ENCODE peak calls at places on chromosome 7, in six cellular contexts. D, P, Y, O, X and U are unnamed samples.

GRCh38 chr7:132255898-132256297 is 320.4 kb downstream of the PLXNA4 start:
- DNase-seq in D (no peak), P (no peak), Y (no peak), O (peak), X (peak), U (no peak)

GRCh38 chr7:28807396-28807994 is 150.6 kb downstream of the TRIL start:
- DNase-seq in D (no peak), P (no peak), Y (no peak), O (no peak), X (no peak), U (no peak)

GRCh38 chr7:104018425-104018824 is 29.0 kb upstream of the RELN start:
- DNase-seq in D (no peak), P (no peak), Y (no peak), O (no peak), X (no peak), U (no peak)

GRCh38 chr7:150450491-150450992 is at the start of gene GIMAP8:
- DNase-seq in D (no peak), P (no peak), Y (no peak), O (peak), X (no peak), U (no peak)

GRCh38 chr7:12016439-12016838 is 184.4 kb upstream of the THSD7A start:
- DNase-seq in D (no peak), P (no peak), Y (no peak), O (no peak), X (no peak), U (no peak)

GRCh38 chr7:79425665-79426064 is 27.8 kb downstream of the MAGI2 start:
- DNase-seq in D (no peak), P (no peak), Y (no peak), O (no peak), X (no peak), U (no peak)

GRCh38 chr7:40673285-40673684 is 538.5 kb downstream of the SUGCT start:
- DNase-seq in D (peak), P (no peak), Y (no peak), O (peak), X (peak), U (no peak)

GRCh38 chr7:44286182-44286617 is 39.2 kb downstream of the CAMK2B start:
- DNase-seq in D (no peak), P (no peak), Y (peak), O (no peak), X (no peak), U (peak)

GRCh38 chr7:36487756-36488336 is 98.2 kb downstream of the ANLN start:
- DNase-seq in D (peak), P (no peak), Y (peak), O (peak), X (peak), U (no peak)

GRCh38 chr7:127794135-127794534 is 142.1 kb downstream of the SND1 start:
- DNase-seq in D (no peak), P (no peak), Y (no peak), O (no peak), X (no peak), U (no peak)

GRCh38 chr7:157721468-157722136 is 384.8 kb downstream of the DNAJB6 start:
- DNase-seq in D (no peak), P (no peak), Y (no peak), O (no peak), X (no peak), U (no peak)

GRCh38 chr7:93414574-93414973 is 159.9 kb downstream of the CALCR start:
- DNase-seq in D (no peak), P (no peak), Y (no peak), O (no peak), X (peak), U (no peak)

GRCh38 chr7:2728309-2729042 is 40.5 kb downstream of the AMZ1 start:
- DNase-seq in D (peak), P (no peak), Y (no peak), O (no peak), X (no peak), U (peak)

DNA sequence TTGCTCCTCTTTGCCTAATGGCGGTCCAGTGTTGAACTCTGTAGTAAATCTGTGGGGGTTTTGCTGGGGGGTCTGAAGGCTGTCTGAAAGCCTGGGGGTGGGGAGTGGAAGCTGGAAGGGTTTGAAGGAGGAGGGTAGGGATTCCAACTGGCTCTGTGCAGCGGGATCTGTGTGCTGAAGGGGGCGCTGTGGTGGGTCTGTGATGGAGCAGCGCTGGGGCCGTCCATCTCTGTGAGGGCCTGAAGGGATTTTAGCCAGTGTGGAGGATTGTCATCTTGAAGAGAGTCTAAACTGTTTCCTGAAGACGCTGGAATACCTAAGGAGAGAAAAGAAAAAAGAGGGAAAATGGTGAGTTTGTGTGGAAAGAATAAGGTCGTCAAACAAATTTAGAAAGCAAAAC is 129.2 kb downstream of the STRA8 start:
- DNase-seq in D (no peak), P (no peak), Y (no peak), O (no peak), X (no peak), U (no peak)
- TF ChIP-seq CTCF in D (peak), P (peak), Y (no peak), O (no peak), X (peak), U (no peak)

DNA sequence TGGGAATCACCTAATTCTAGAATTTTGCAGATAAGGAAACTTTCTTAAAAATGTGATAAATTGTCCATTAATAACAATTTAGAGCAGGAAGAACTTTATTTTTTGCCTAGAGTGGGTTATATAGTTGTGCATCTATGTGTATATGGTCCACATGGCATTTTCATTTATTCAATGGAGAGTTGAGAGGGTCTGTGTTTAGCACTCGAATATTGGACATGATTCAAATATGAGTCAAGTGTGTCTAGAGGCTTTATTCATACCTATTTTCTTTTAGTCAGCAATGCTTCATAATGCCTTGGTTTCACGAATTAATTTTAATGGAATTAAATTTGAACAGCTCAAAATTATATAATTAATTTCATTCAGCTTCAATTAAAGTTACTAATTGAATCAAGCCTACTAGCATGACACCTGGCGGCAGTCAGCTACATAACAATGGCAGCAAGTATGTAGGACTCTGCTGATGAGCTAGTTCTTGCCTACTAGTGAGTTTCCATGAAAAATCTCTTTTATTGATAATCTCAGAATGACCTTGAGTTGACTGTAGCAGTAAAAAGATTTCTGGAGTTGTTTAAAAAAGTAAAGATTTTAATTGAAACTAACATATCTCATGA is 17.7 kb downstream of the MDFIC start:
- DNase-seq in D (no peak), P (no peak), Y (no peak), O (no peak), X (no peak), U (no peak)
- TF ChIP-seq CTCF in D (no peak), P (no peak), Y (no peak), O (no peak), X (peak), U (no peak)

DNA sequence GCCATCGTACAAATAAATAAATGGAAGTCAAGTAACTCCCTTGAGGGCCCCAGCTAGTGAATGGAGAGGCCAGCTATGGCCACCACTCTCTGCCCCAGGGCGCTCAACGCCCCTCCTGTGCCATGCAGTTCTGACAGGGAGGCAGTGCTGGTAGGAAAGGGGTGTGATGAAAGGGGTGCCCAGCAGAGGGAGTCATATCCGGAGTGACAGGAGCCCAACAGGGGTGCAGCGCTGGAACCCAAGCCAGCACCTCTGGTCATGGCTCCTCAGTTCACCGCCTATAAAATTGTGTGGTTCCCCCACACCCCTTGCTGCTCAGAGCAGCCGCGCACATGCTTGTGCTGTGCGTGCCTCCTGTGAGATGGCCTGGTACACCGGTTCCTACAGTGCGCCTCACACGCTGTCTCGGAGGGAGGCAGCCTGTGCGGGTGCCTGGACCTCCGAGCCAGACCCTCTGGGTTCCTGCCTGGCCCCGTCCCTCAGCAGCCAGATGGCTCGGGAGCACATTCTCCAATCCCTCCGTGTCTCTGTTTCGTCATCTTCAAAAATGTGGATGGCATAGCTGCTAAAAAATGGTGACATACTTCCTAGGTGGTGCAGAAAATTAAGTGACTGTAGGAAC is 125.6 kb downstream of the EGFR start:
- DNase-seq in D (no peak), P (no peak), Y (no peak), O (no peak), X (no peak), U (no peak)
- TF ChIP-seq CTCF in D (peak), P (peak), Y (peak), O (peak), X (peak), U (no peak)

GRCh38 chr7:46855851-46856250 is 726.1 kb downstream of the TNS3 start:
- DNase-seq in D (no peak), P (no peak), Y (no peak), O (no peak), X (no peak), U (no peak)
- TF ChIP-seq CTCF in D (no peak), P (no peak), Y (no peak), O (no peak), X (no peak), U (no peak)

GRCh38 chr7:30684351-30684750 is 2.1 kb upstream of the CRHR2 start:
- DNase-seq in D (no peak), P (no peak), Y (no peak), O (no peak), X (no peak), U (no peak)

GRCh38 chr7:30683839-30684238 is 1.6 kb upstream of the CRHR2 start:
- DNase-seq in D (no peak), P (no peak), Y (no peak), O (no peak), X (no peak), U (no peak)

GRCh38 chr7:30690011-30690410 is 7.8 kb upstream of the CRHR2 start:
- DNase-seq in D (no peak), P (no peak), Y (no peak), O (no peak), X (no peak), U (no peak)

GRCh38 chr7:30688718-30689221 is 6.5 kb upstream of the CRHR2 start:
- DNase-seq in D (no peak), P (no peak), Y (peak), O (peak), X (no peak), U (no peak)

GRCh38 chr7:30687604-30688003 is 5.3 kb upstream of the CRHR2 start:
- DNase-seq in D (no peak), P (no peak), Y (no peak), O (no peak), X (no peak), U (no peak)
- TF ChIP-seq CTCF in D (no peak), P (no peak), Y (no peak), O (no peak), X (no peak), U (no peak)